ENCODE peak calls at places on chromosomes 6 and 20, in six cellular contexts. Y is fibroblast of lung, D is right atrium auricular region, N is AG09319, K is HCT116, B is nephron progenitor cell. P is an unnamed sample.

GRCh38 chr20:39057911-39058310 is 95.8 kb downstream of the DHX35 start:
- DNase-seq in Y (no peak), D (no peak), N (no peak), K (no peak), B (no peak), P (no peak)

GRCh38 chr20:11553603-11554002 is 364.1 kb upstream of the BTBD3 start:
- DNase-seq in Y (peak), D (no peak), N (no peak), K (no peak), B (no peak), P (no peak)

GRCh38 chr6:91631227-91631626 is 1044.4 kb upstream of the MAP3K7 start:
- DNase-seq in Y (no peak), D (no peak), N (no peak), K (no peak), B (no peak), P (no peak)

GRCh38 chr20:57611605-57612311 is 8.5 kb downstream of the ZBP1 start:
- DNase-seq in Y (no peak), D (no peak), N (no peak), K (no peak), B (no peak), P (no peak)

GRCh38 chr20:48603819-48604405 is 223.9 kb downstream of the PREX1 start:
- DNase-seq in Y (no peak), D (no peak), N (no peak), K (no peak), B (no peak), P (no peak)

GRCh38 chr6:112839525-112839961 is 492.4 kb downstream of the RFPL4B start:
- DNase-seq in Y (peak), D (no peak), N (peak), K (no peak), B (no peak), P (no peak)

GRCh38 chr6:5379647-5380242 is 118.4 kb downstream of the FARS2 start:
- DNase-seq in Y (peak), D (no peak), N (no peak), K (peak), B (peak), P (no peak)

GRCh38 chr6:25173951-25174474 is 105.2 kb upstream of the CARMIL1 start:
- DNase-seq in Y (peak), D (no peak), N (peak), K (peak), B (no peak), P (peak)

GRCh38 chr20:2839732-2840137 is 720 bp downstream of the PCED1A start:
- DNase-seq in Y (no peak), D (no peak), N (no peak), K (no peak), B (no peak), P (no peak)

GRCh38 chr6:108250240-108250866 is 10.5 kb downstream of the SNX3 start:
- DNase-seq in Y (peak), D (no peak), N (no peak), K (peak), B (no peak), P (no peak)

GRCh38 chr20:5072756-5073153 is 47.0 kb downstream of the PCNA start:
- DNase-seq in Y (no peak), D (no peak), N (no peak), K (no peak), B (no peak), P (no peak)

GRCh38 chr6:8530775-8531435 is 95.6 kb upstream of the SLC35B3 start:
- DNase-seq in Y (peak), D (no peak), N (no peak), K (no peak), B (peak), P (no peak)
- TF ChIP-seq CTCF in Y (no peak), D (no peak), N (no peak), K (no peak), B (peak), P (no peak)

GRCh38 chr6:96620851-96621250 is 57.9 kb downstream of the FHL5 start:
- DNase-seq in Y (no peak), D (no peak), N (no peak), K (no peak), B (no peak), P (no peak)
- TF ChIP-seq CTCF in Y (no peak), D (no peak), N (no peak), K (no peak), B (no peak), P (no peak)

GRCh38 chr6:123398072-123398471 is 238.7 kb downstream of the TRDN start:
- DNase-seq in Y (no peak), D (no peak), N (no peak), K (no peak), B (no peak), P (no peak)

DNA sequence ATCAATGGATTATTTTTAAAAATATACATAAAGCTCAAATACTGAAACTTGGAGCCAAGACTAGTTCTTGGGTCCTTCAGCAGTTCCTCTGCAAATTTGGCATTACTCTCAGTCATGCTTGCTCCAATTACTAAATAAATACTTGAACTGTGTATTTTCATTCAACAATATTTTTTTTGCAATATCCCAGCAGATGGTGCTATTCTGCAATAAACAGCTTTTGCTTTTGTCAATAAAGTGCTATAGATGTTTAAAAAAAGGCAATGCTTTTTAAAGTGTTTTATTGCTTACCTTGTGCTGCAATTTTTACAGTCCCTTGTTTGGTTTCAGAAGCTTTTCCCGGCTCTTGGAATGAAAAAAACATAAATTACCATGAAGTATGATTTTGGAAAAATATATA is 243.4 kb downstream of the TRDN start:
- DNase-seq in Y (peak), D (no peak), N (no peak), K (no peak), B (no peak), P (no peak)
- TF ChIP-seq CTCF in Y (peak), D (peak), N (peak), K (peak), B (no peak), P (no peak)

DNA sequence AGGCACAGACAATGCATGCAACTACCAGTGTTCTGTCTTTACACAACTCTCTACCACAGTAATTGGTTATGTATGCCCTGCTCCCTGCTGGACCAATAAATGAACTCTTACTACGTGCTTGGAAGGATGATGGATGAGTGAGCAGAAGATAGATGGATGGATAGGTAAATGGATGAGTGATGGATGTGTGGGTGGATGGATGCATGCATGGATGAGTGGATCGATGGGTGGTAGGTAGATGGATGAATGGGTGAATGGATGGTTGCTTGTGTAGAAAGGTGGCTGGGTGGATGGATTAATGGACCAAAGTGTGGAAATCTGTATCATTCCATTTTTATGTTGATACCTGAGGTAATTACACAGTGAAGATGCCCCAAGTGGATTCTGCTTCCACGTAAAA is 10.1 kb upstream of the TRAM2 start:
- DNase-seq in Y (no peak), D (no peak), N (no peak), K (no peak), B (no peak), P (no peak)
- TF ChIP-seq CTCF in Y (no peak), D (no peak), N (no peak), K (no peak), B (no peak), P (no peak)

GRCh38 chr6:124962617-124963415 is 579 bp downstream of the RNF217 start:
- DNase-seq in Y (peak), D (no peak), N (no peak), K (no peak), B (peak), P (peak)
- TF ChIP-seq CTCF in Y (peak), D (peak), N (peak), K (no peak), B (no peak), P (no peak)

GRCh38 chr6:142543576-142543975 is 241.8 kb downstream of the ADGRG6 start:
- DNase-seq in Y (no peak), D (no peak), N (peak), K (no peak), B (no peak), P (no peak)

GRCh38 chr6:142542704-142543233 is 241.0 kb downstream of the ADGRG6 start:
- DNase-seq in Y (peak), D (peak), N (peak), K (peak), B (no peak), P (no peak)

GRCh38 chr6:142534484-142534883 is 232.7 kb downstream of the ADGRG6 start:
- DNase-seq in Y (no peak), D (no peak), N (no peak), K (no peak), B (no peak), P (no peak)

DNA sequence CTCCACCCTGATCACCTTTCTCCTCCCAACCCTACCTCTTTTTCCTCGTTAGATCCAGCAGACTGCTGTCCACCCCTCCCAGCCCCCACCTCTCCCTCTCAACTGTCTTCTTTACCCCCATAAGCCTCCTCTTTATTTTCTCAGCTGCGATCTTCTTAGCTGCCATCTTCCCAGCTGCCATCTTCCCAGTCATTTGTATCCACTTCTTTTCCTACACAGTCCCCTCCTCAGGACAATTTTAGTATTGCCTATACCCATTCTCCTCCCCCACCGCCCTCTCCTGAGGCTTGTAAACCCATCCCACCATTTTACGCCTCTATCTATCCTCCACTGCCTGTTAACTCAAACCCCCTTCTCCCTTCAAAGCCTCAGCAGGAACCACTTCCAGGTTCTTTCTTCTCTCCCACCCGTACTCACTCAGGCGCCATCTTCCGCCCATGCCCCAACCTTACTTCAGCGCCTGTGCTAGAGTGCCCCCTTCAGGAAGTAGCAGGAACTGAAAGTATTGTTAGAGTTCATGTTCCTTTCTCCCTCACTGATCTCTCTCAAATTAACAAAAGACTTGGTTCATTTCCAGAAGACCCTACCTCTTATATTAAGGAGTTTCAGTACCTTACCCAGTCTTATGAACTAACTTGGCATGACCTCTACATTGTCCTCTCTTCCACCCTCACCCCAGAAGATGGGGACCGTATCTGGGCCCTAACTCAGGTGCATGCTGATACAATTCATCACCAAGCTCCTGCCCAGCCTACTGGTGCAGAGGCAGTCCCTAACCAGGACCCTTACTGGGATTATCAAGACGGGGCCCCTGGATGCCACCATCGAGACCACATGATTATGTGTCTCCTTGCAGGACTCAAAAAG is 236.0 kb downstream of the ADGRG6 start:
- DNase-seq in Y (peak), D (no peak), N (no peak), K (peak), B (no peak), P (no peak)
- TF ChIP-seq CTCF in Y (peak), D (peak), N (peak), K (peak), B (peak), P (peak)

P was measured in CD14-positive monocyte.